ENCODE peak calls at places on chromosomes 4 and X, in six cellular contexts. I, C, L, M, B and H are unnamed samples.

GRCh38 chr4:82784615-82785247 is 13.9 kb downstream of the SCD5 start:
- DNase-seq in I (no peak), C (peak; percentile 66), L (no peak), M (no peak), B (peak; percentile 37), H (no peak)

GRCh38 chr4:152063301-152064235 is 302.8 kb upstream of the GATB start:
- DNase-seq in I (peak; percentile 5), C (no peak), L (no peak), M (no peak), B (no peak), H (peak; percentile 15)

GRCh38 chr4:121155893-121156292 is 8.2 kb downstream of the TNIP3 start:
- DNase-seq in I (no peak), C (peak; percentile 95), L (no peak), M (peak; percentile 67), B (no peak), H (no peak)

GRCh38 chr4:37584087-37584486 is 102.1 kb downstream of the RELL1 start:
- DNase-seq in I (no peak), C (no peak), L (no peak), M (no peak), B (no peak), H (no peak)

GRCh38 chrX:9614016-9614415 is 149.2 kb downstream of the TBL1X start:
- DNase-seq in I (no peak), C (peak; percentile 69), L (no peak), M (no peak), B (no peak), H (no peak)

GRCh38 chrX:71095033-71095432 is 618 bp upstream of the FOXO4 start:
- DNase-seq in I (no peak), C (no peak), L (no peak), M (no peak), B (no peak), H (peak; percentile 73)

GRCh38 chr4:4323705-4324534 is 33.9 kb downstream of the ZBTB49 start:
- DNase-seq in I (no peak), C (peak; percentile 41), L (no peak), M (no peak), B (no peak), H (peak; percentile 37)

GRCh38 chr4:20395160-20395773 is 143.6 kb downstream of the SLIT2 start:
- DNase-seq in I (no peak), C (peak; percentile 62), L (no peak), M (peak; percentile 26), B (peak; percentile 54), H (peak; percentile 15)

GRCh38 chr4:56129431-56129861 is 180.7 kb downstream of the CEP135 start:
- DNase-seq in I (no peak), C (no peak), L (no peak), M (peak; percentile 24), B (peak; percentile 20), H (peak; percentile 21)

GRCh38 chr4:130233377-130234047 is 1137.6 kb downstream of the C4orf33 start:
- DNase-seq in I (no peak), C (peak; percentile 36), L (no peak), M (peak; percentile 28), B (peak; percentile 51), H (no peak)

GRCh38 chr4:115113382-115114106 is at the start of gene NDST4:
- DNase-seq in I (no peak), C (no peak), L (no peak), M (peak; percentile 9), B (no peak), H (no peak)

GRCh38 chr4:123398151-123398802 is 1.7 kb downstream of the SPRY1 start:
- DNase-seq in I (peak; percentile 31), C (peak; percentile 65), L (peak; percentile 63), M (peak; percentile 68), B (peak; percentile 15), H (peak; percentile 82)

GRCh38 chr4:132063829-132064228 is 1085.3 kb upstream of the PCDH10 start:
- DNase-seq in I (no peak), C (no peak), L (no peak), M (no peak), B (no peak), H (no peak)

GRCh38 chr4:20698382-20698781 is 1.9 kb upstream of the PACRGL start:
- DNase-seq in I (no peak), C (peak; percentile 51), L (no peak), M (peak; percentile 22), B (no peak), H (peak; percentile 44)

GRCh38 chr4:139913398-139913990 is 240.5 kb downstream of the MAML3 start:
- DNase-seq in I (no peak), C (peak; percentile 46), L (no peak), M (no peak), B (no peak), H (no peak)

GRCh38 chr4:23877758-23878229 is 12.1 kb downstream of the PPARGC1A start:
- DNase-seq in I (no peak), C (peak; percentile 5), L (no peak), M (no peak), B (no peak), H (no peak)

GRCh38 chr4:104017213-104017612 is 297.4 kb upstream of the TACR3 start:
- DNase-seq in I (no peak), C (no peak), L (no peak), M (no peak), B (no peak), H (no peak)

GRCh38 chrX:56382278-56382677 is 150.1 kb downstream of the KLF8 start:
- DNase-seq in I (no peak), C (no peak), L (no peak), M (no peak), B (no peak), H (no peak)

GRCh38 chr4:25892796-25893195 is 21.2 kb upstream of the SMIM20 start:
- DNase-seq in I (no peak), C (no peak), L (no peak), M (no peak), B (no peak), H (no peak)

GRCh38 chr4:1504786-1505500 is 98.7 kb upstream of the NKX1-1 start:
- DNase-seq in I (no peak), C (no peak), L (no peak), M (no peak), B (peak; percentile 33), H (no peak)

GRCh38 chrX:8960809-8961413 is 73.0 kb downstream of the FAM9B start:
- DNase-seq in I (no peak), C (no peak), L (no peak), M (no peak), B (peak; percentile 42), H (no peak)

GRCh38 chrX:155094468-155095061 is 23.3 kb downstream of the BRCC3 start:
- DNase-seq in I (no peak), C (peak; percentile 39), L (no peak), M (peak; percentile 24), B (peak; percentile 55), H (peak; percentile 47)

GRCh38 chr4:182555997-182556418 is 312.8 kb downstream of the TENM3 start:
- DNase-seq in I (no peak), C (peak; percentile 38), L (no peak), M (peak; percentile 65), B (no peak), H (no peak)

GRCh38 chr4:29549308-29549707 is 1170.9 kb upstream of the PCDH7 start:
- DNase-seq in I (no peak), C (peak; percentile 0), L (no peak), M (no peak), B (no peak), H (no peak)

GRCh38 chr4:184768296-184768695 is 34.4 kb upstream of the CENPU start:
- DNase-seq in I (no peak), C (no peak), L (no peak), M (no peak), B (no peak), H (no peak)

GRCh38 chrX:40938418-40938817 is 146.8 kb upstream of the USP9X start:
- DNase-seq in I (no peak), C (peak; percentile 58), L (no peak), M (no peak), B (no peak), H (peak; percentile 6)

GRCh38 chr4:21768349-21769310 is 179.9 kb downstream of the KCNIP4 start:
- DNase-seq in I (no peak), C (peak; percentile 77), L (no peak), M (peak; percentile 61), B (peak; percentile 59), H (peak; percentile 53)